ENCODE peak calls at places on chromosome 15, in seven cellular contexts. U is uterus, N is NCI-H2171 treated with DMSO at 0.1 percent for 48 hours, L is GM06990, E is colonic mucosa, Z is HCEC 1CT, S is frontal cortex. K is an unnamed sample.

GRCh38 chr15:41925209-41925608 is 31.4 kb upstream of the SPTBN5 start:
- DNase-seq in E (no peak), N (no peak), L (no peak), Z (no peak), S (no peak), U (no peak), K (no peak)

GRCh38 chr15:92452143-92452542 is 58.5 kb downstream of the ST8SIA2 start:
- DNase-seq in U (no peak), Z (no peak), L (no peak), N (no peak), S (no peak), E (no peak), K (no peak)

GRCh38 chr15:95202569-95203349 is 971.4 kb downstream of the MCTP2 start:
- DNase-seq in Z (peak), E (no peak), N (no peak), L (no peak), S (no peak), U (no peak), K (no peak)

GRCh38 chr15:41489641-41490040 is 4.0 kb upstream of the ITPKA start:
- DNase-seq in E (no peak), N (no peak), S (no peak), Z (no peak), L (no peak), U (no peak), K (no peak)

GRCh38 chr15:69855172-69855562 is 242.6 kb downstream of the TLE3 start:
- DNase-seq in L (no peak), E (no peak), Z (no peak), U (no peak), N (no peak), S (no peak), K (no peak)

GRCh38 chr15:80036067-80036466 is 23.4 kb upstream of the ZFAND6 start:
- DNase-seq in L (no peak), N (no peak), S (no peak), U (no peak), E (no peak), Z (no peak), K (no peak)

GRCh38 chr15:75532413-75533250 is 46.5 kb downstream of the PTPN9 start:
- DNase-seq in U (peak), Z (peak), S (no peak), E (peak), N (no peak), L (no peak), K (no peak)

GRCh38 chr15:39434751-39435238 is 146.1 kb upstream of the THBS1 start:
- DNase-seq in E (no peak), Z (no peak), L (no peak), N (no peak), S (no peak), U (no peak), K (no peak)

GRCh38 chr15:50873935-50874353 is 34.5 kb upstream of the AP4E1 start:
- DNase-seq in U (no peak), S (no peak), E (no peak), Z (no peak), N (no peak), L (no peak), K (no peak)

GRCh38 chr15:31200735-31201151 is 99.2 kb upstream of the TRPM1 start:
- DNase-seq in E (peak), S (peak), U (peak), Z (peak), N (no peak), L (peak), K (no peak)

GRCh38 chr15:43492266-43492665 is 690 bp downstream of the TP53BP1 start:
- DNase-seq in L (no peak), Z (no peak), U (no peak), N (peak), E (no peak), S (no peak), K (no peak)

GRCh38 chr15:60585743-60586708 is 107.1 kb upstream of the ICE2 start:
- DNase-seq in N (peak), E (peak), L (no peak), S (peak), Z (peak), U (peak), K (peak)

K was measured in hypothalamus.